ENCODE peak calls at places on chromosomes 1 and 21, in six cellular contexts. Q is thoracic aorta, B is lung, M is PC-3, V is dorsolateral prefrontal cortex, I is astrocyte. U is an unnamed sample.

GRCh38 chr1:158037876-158038359 is 44.5 kb downstream of the KIRREL1 start:
- DNase-seq in B (no peak), I (no peak), Q (no peak), M (peak; percentile 86), V (no peak), U (no peak)

GRCh38 chr21:39633043-39633442 is 20.3 kb downstream of the B3GALT5 start:
- DNase-seq in B (peak; percentile 6), V (no peak), I (peak; percentile 62), Q (no peak), M (peak; percentile 84), U (no peak)

GRCh38 chr1:167438171-167439138 is 79.9 kb downstream of the CD247 start:
- DNase-seq in V (no peak), B (no peak), I (no peak), Q (no peak), M (no peak), U (no peak)

GRCh38 chr1:52328615-52329014 is 37.4 kb downstream of the CC2D1B start:
- DNase-seq in V (no peak), B (no peak), Q (no peak), M (peak; percentile 28), I (peak; percentile 16), U (no peak)

GRCh38 chr1:11682799-11683198 is 1.9 kb upstream of the MAD2L2 start:
- DNase-seq in Q (no peak), B (no peak), V (no peak), M (no peak), I (no peak), U (no peak)

GRCh38 chr1:192862271-192862670 is 53.4 kb downstream of the RGS2 start:
- DNase-seq in I (no peak), V (no peak), B (no peak), M (peak; percentile 46), Q (no peak), U (no peak)

GRCh38 chr1:36849956-36850355 is 184.4 kb downstream of the GRIK3 start:
- DNase-seq in V (no peak), I (no peak), Q (no peak), B (no peak), M (no peak), U (no peak)

GRCh38 chr1:30277415-30277814 is 446.0 kb downstream of the MATN1 start:
- DNase-seq in M (no peak), Q (no peak), I (no peak), B (no peak), V (no peak), U (no peak)

GRCh38 chr1:232519186-232519585 is 110.7 kb downstream of the SIPA1L2 start:
- DNase-seq in B (no peak), V (peak; percentile 57), M (no peak), Q (no peak), I (no peak), U (no peak)

GRCh38 chr1:23984417-23985186 is 4.5 kb upstream of the SRSF10 start:
- DNase-seq in Q (no peak), I (peak; percentile 42), B (no peak), V (no peak), M (peak; percentile 45), U (peak; percentile 92)

GRCh38 chr21:36554411-36555157 is 74.7 kb upstream of the CLDN14 start:
- DNase-seq in I (no peak), Q (no peak), V (no peak), B (no peak), M (no peak), U (no peak)

GRCh38 chr1:241837901-241838300 is 10.1 kb upstream of the EXO1 start:
- DNase-seq in B (no peak), Q (no peak), I (peak; percentile 95), V (no peak), M (peak; percentile 88), U (no peak)

GRCh38 chr1:200774735-200775449 is 36.2 kb downstream of the CAMSAP2 start:
- DNase-seq in I (peak; percentile 43), B (no peak), V (no peak), Q (no peak), M (no peak), U (no peak)

GRCh38 chr1:205506409-205507196 is 2.1 kb downstream of the CDK18 start:
- DNase-seq in M (no peak), V (no peak), Q (no peak), I (no peak), B (no peak), U (no peak)

GRCh38 chr1:226642421-226642820 is 93.9 kb downstream of the STUM start:
- DNase-seq in B (no peak), Q (no peak), I (no peak), M (no peak), V (peak; percentile 36), U (no peak)

GRCh38 chr1:164589961-164590507 is 31.1 kb downstream of the PBX1 start:
- DNase-seq in V (no peak), I (no peak), Q (no peak), M (no peak), B (no peak), U (no peak)

GRCh38 chr1:23576338-23577055 is 17.2 kb upstream of the ID3 start:
- DNase-seq in I (no peak), B (no peak), M (no peak), V (no peak), Q (no peak), U (no peak)

GRCh38 chr1:60621524-60621923 is 460.8 kb upstream of the NFIA start:
- DNase-seq in M (no peak), B (no peak), Q (no peak), I (peak; percentile 51), V (no peak), U (peak; percentile 44)

GRCh38 chr1:16612332-16613172 is 812 bp downstream of the NBPF1 start:
- DNase-seq in B (peak; percentile 79), M (peak; percentile 90), V (peak; percentile 90), I (peak; percentile 95), Q (no peak), U (no peak)

GRCh38 chr1:30386145-30386926 is 337.0 kb downstream of the MATN1 start:
- DNase-seq in M (no peak), Q (no peak), B (no peak), I (no peak), V (no peak), U (no peak)

GRCh38 chr1:26471498-26472329 is 526 bp upstream of the HMGN2 start:
- DNase-seq in B (peak; percentile 74), V (peak; percentile 75), Q (peak; percentile 8), I (peak; percentile 57), M (peak; percentile 59), U (no peak)

DNA sequence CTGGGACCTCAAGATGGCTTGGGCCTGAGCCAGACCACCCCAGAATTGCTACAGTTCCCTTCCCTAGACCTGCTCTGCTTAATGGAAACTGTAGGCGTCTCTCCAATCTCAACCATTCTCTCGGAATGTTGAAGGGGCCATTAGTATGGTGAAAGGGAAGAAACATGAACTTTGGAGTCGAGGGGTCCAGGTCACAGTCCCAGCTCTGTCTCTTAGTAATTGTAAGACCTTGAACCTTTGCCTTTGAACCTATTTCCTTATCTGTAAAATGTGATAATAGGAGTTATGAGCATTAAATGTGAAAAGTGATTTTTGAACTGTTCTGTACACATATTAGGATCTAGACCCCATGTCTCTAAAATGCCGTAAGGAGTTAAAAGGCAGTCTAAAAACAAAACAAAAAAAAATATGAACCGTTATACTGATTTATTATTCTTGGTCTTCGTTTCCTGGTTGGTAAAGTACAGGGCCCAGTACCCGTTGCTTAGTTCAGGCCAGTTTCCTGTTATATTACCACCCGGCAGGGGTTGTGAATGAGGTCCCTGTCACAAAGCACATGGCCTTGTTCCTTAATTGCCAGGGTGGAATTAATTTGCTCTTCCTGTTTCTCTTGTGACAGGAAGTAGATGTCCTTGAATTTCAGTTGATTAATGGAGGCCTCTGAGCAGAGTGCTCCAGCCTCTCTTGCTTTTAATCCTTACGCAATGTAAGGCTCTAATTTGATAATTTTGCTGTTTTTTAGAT is 42.3 kb downstream of the TCEANC2 start:
- DNase-seq in I (no peak), B (no peak), M (no peak), Q (no peak), V (no peak), U (no peak)
- H3K4me3 ChIP-seq in I (no peak overlapping the region), B (no peak overlapping the region), M (no peak overlapping the region), Q (no peak overlapping the region), V (no peak overlapping the region), U (no peak overlapping the region)

DNA sequence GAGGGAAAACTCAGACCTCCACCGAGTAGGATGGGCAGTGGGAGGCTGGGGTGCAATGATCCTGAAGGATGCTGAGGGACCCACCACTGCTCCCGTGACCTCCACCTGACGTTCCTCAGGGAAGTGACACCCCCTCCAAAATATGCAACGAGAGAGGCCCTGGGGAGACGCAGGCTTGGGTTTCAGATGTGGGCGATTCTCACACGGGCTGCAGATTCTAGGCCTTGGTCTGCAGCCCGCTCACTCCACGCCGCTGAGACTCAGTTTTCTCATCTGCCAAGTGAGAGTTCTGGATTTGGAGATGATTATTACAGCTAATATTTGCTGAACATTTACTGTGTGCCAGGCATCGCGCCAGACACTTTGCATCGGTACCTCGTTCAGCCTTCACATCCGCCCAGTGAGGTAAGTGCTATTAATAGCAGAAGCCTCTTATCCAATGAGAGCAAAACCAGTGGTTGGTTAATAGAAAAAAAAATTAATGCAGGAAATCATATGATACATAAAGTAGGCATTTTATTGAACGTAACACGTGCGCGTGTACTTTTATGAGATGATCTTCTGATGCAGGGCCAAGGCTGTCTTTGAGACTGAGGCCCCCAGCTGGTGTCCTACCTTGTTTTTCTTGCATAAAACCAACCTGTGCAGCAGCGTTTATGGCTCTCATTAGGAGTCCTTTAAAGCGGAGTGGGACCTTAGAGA is 102.0 kb upstream of the RUNX3 start:
- DNase-seq in I (peak; percentile 71), V (no peak), B (peak; percentile 69), Q (no peak), M (peak; percentile 85), U (peak; percentile 96)
- TF ChIP-seq CTCF in I (no peak), V (no peak), B (no peak), Q (no peak), M (peak; percentile 29), U (peak; percentile 26)

GRCh38 chr1:155301342-155301841 is at the start of gene PKLR:
- DNase-seq in Q (no peak), B (no peak), M (no peak), I (no peak), V (no peak), U (no peak)

GRCh38 chr1:155300024-155300423 is 1.2 kb downstream of the PKLR start:
- DNase-seq in M (no peak), Q (no peak), B (no peak), V (no peak), I (no peak), U (no peak)

GRCh38 chr1:155304558-155305063 is 3.4 kb upstream of the PKLR start:
- DNase-seq in M (no peak), B (no peak), V (no peak), I (no peak), Q (no peak), U (no peak)

GRCh38 chr1:155297431-155297830 is 3.8 kb downstream of the PKLR start:
- DNase-seq in I (no peak), Q (no peak), B (no peak), V (no peak), M (no peak), U (no peak)

GRCh38 chr1:155300553-155301329 is 497 bp downstream of the PKLR start:
- DNase-seq in B (no peak), V (no peak), M (no peak), I (no peak), Q (no peak), U (no peak)
- H3K4me3 ChIP-seq in B (no peak overlapping the region), V (no peak overlapping the region), M (no peak overlapping the region), I (no peak overlapping the region), Q (no peak overlapping the region), U (no peak overlapping the region)

GRCh38 chr1:77220687-77221463 is 1.6 kb upstream of the PIGK start:
- DNase-seq in V (no peak), M (peak; percentile 35), Q (no peak), B (no peak), I (peak; percentile 74), U (no peak)

GRCh38 chr1:77218477-77219165 is 609 bp downstream of the PIGK start:
- DNase-seq in Q (no peak), B (no peak), M (peak; percentile 15), I (peak; percentile 19), V (no peak), U (no peak)

GRCh38 chr1:77222496-77222895 is 3.3 kb upstream of the PIGK start:
- DNase-seq in Q (no peak), I (no peak), V (no peak), B (no peak), M (no peak), U (no peak)

GRCh38 chr1:77219166-77219887 is at the start of gene PIGK:
- DNase-seq in B (peak; percentile 91), Q (peak; percentile 38), I (peak; percentile 76), V (peak; percentile 90), M (peak; percentile 94), U (peak; percentile 76)
- TF ChIP-seq CTCF in B (no peak), Q (no peak), I (no peak), V (peak; percentile 17), M (peak; percentile 10), U (no peak)